ENCODE peak calls at places on chromosomes 4 and X, in four cellular contexts. N is WTC11, I is K562, G is GM12878. D is an unnamed sample.

GRCh38 chrX:135112096-135112729 is 8.1 kb downstream of the ETDB start:
- DNase-seq in N (peak), I (no peak), G (no peak), D (no peak)

GRCh38 chrX:17567173-17567572 is 170.1 kb upstream of the SCML1 start:
- DNase-seq in N (no peak), I (no peak), G (no peak), D (no peak)

GRCh38 chr4:17577660-17578481 is 873 bp downstream of the LAP3 start:
- DNase-seq in N (peak), I (no peak), G (no peak), D (no peak)

GRCh38 chrX:24647257-24648058 is at the start of gene PCYT1B:
- DNase-seq in N (peak), I (peak), G (no peak), D (no peak)

GRCh38 chr4:128589384-128589957 is 220.0 kb upstream of the JADE1 start:
- DNase-seq in N (no peak), I (no peak), G (no peak), D (peak)

GRCh38 chr4:87734084-87734483 is 65.3 kb upstream of the IBSP start:
- DNase-seq in N (no peak), I (no peak), G (no peak), D (no peak)

GRCh38 chr4:188822698-188823097 is 683.5 kb downstream of the TRIML1 start:
- DNase-seq in N (peak), I (no peak), G (no peak), D (no peak)

GRCh38 chrX:50805316-50805715 is 8.7 kb downstream of the SHROOM4 start:
- DNase-seq in N (no peak), I (no peak), G (no peak), D (no peak)

GRCh38 chrX:13492286-13492685 is 77.1 kb upstream of the EGFL6 start:
- DNase-seq in N (no peak), I (no peak), G (no peak), D (no peak)

GRCh38 chr4:83582289-83582756 is 46.4 kb downstream of the GPAT3 start:
- DNase-seq in N (no peak), I (no peak), G (no peak), D (no peak)

GRCh38 chrX:13091111-13091765 is 46.8 kb upstream of the FAM9C start:
- DNase-seq in N (no peak), I (no peak), G (peak), D (no peak)

GRCh38 chr4:115274545-115274944 is 161.1 kb upstream of the NDST4 start:
- DNase-seq in N (no peak), I (no peak), G (no peak), D (no peak)

GRCh38 chr4:151676301-151676700 is 84.5 kb downstream of the GATB start:
- DNase-seq in N (no peak), I (no peak), G (no peak), D (no peak)

GRCh38 chr4:42412251-42412650 is 15.0 kb downstream of the SHISA3 start:
- DNase-seq in N (no peak), I (no peak), G (no peak), D (no peak)

GRCh38 chrX:45851434-45851991 is 650.8 kb upstream of the DIPK2B start:
- DNase-seq in N (peak), I (no peak), G (no peak), D (no peak)

GRCh38 chrX:115017455-115017854 is at the start of gene IL13RA2:
- DNase-seq in N (no peak), I (peak), G (no peak), D (no peak)

GRCh38 chrX:74924449-74925209 is 623 bp downstream of the NEXMIF start:
- DNase-seq in N (peak), I (no peak), G (no peak), D (no peak)

GRCh38 chrX:74931214-74931613 is 6.0 kb upstream of the NEXMIF start:
- DNase-seq in N (no peak), I (no peak), G (no peak), D (no peak)

GRCh38 chrX:74922922-74923321 is 2.3 kb downstream of the NEXMIF start:
- DNase-seq in N (no peak), I (no peak), G (peak), D (no peak)

GRCh38 chrX:74923942-74924448 is 1.3 kb downstream of the NEXMIF start:
- DNase-seq in N (peak), I (no peak), G (no peak), D (no peak)

DNA sequence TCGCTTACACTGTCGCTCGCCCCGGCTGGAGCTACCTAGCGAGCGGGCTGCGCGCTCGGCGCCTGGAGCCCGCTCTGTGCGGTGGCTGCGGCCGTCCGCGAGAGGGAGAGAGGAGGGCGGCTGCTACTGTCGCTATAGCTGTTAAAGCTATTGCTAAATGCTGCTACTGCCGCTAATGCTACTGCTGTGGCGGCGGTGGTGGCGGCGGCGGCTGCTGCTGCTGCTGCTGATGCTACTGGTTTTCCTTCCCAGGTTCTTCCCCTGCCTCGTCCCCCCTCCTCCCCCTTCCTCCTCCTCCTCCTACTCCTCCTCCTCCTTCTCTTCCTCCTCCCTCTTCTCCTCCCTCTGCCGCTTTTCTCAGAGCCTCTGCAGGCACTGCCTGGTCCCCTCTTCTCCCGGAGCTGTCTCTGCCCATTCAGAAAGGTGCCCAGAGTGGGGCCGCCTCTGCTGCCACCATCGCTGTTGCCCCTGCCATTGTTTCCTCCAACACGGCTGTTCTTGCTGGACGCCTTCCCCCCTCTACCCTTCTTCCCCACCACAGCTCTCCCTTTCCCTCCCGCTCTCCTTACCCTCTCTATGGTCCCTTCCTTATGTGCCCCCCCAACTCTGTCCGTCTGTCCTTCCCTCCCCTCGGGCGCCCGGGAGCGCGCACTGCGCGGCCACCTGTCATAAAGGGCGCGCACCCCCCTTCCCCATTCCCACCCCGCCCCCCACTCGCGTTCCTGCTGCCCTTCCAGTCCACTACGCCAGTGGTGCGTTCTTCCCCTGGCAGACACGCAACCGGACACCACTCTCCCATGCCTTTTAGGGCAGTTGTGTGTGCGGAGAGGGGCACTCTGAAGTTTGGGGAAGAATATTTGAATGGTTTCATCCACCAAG is at the start of gene NEXMIF:
- DNase-seq in N (peak), I (no peak), G (no peak), D (peak)
- TF ChIP-seq TCF7 in N (no peak), I (no peak), G (no peak), D (no peak)

DNA sequence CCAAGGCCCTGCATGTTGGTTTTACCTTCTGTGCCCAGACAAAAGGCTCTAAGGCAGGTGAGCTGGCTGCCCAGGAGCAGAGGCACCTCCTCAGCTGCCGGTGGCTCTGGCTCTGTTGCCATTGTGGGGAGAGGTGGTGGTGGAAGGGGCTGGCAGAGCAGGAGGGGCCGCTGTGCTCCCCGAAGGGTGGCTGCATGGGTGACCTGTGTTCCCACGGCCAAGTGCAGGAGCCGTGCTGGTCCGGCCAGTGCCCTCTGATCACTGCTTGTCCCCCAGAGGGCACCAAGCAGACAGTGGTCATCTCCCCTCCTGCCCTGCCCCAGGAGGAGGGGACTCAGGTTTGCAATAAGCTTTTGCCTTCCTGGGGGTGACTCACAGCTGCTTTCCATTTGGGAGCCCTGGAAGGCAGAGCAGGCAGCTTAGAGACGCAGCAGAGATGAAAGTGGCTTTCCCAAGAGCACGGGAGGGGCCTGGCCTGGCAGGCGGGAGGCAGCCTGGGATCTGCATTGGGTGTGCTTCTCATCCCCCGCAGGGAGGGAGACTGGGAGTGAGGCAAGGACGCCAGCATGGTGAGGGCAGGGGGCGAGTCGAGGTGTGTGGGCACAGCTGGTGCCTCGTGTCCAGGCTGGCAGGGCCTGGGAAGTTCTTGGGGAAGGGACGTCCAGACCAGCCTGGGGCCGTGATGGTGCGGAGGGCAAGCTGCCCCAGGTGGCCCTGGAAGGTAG is 28.7 kb downstream of the DOK7 start:
- DNase-seq in N (no peak), I (no peak), G (no peak), D (no peak)
- TF ChIP-seq TCF7 in N (no peak), I (no peak), G (no peak), D (no peak)

GRCh38 chr4:112321768-112322684 is 24.9 kb downstream of the ALPK1 start:
- DNase-seq in N (peak), I (peak), G (no peak), D (peak)
- TF ChIP-seq TCF7 in N (no peak), I (no peak), G (no peak), D (no peak)

GRCh38 chr4:166680801-166681200 is 553.5 kb downstream of the SPOCK3 start:
- DNase-seq in N (no peak), I (no peak), G (no peak), D (no peak)
- TF ChIP-seq TCF7 in N (no peak), I (no peak), G (no peak), D (no peak)

DNA sequence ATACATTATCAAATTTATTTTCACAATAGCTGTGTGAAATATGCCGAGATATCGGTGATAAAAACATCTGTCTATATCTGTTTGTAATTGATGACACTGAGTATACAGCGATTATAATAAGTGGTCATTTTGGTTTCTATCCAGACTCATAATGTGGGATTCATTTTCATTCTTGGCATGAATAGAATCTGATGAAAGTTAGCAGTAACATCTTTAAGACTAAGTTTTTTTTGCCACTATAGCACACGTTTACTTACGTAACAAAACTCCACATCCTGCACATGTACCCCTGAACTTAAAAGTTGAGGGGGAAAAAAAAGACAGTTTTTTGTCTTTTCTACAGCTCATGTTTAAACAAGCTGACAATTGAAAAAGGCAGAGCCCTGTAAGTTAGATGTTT is 86.4 kb downstream of the PPA2 start:
- DNase-seq in N (no peak), I (no peak), G (no peak), D (no peak)
- TF ChIP-seq TCF7 in N (no peak), I (no peak), G (no peak), D (no peak)

GRCh38 chr4:159096434-159096833 is 6.4 kb upstream of the RAPGEF2 start:
- DNase-seq in N (no peak), I (no peak), G (no peak), D (no peak)
- TF ChIP-seq TCF7 in N (no peak), I (no peak), G (no peak), D (no peak)

D was measured in HepG2.